ENCODE peak calls at places on chromosomes 16 and 17, in nine cellular contexts. F is ovary, N is prostate gland, D is heart left ventricle, R is body of pancreas, P is breast epithelium, K is HCT116, Q is IMR-90, Y is H1. E is an unnamed sample.

GRCh38 chr16:14473488-14473887 is 156.6 kb downstream of the PARN start:
- DNase-seq in F (no peak), N (no peak), D (no peak), R (no peak), P (no peak), K (no peak), Q (no peak), Y (no peak), E (no peak)

GRCh38 chr17:63042443-63042842 is 76.4 kb downstream of the TANC2 start:
- DNase-seq in F (no peak), N (no peak), D (no peak), R (no peak), P (no peak), K (no peak), Q (no peak), Y (no peak), E (no peak)

GRCh38 chr16:3520861-3521260 is 20.1 kb downstream of the CLUAP1 start:
- DNase-seq in F (no peak), N (no peak), D (no peak), R (no peak), P (no peak), K (no peak), Q (no peak), Y (no peak), E (peak; percentile 52)

GRCh38 chr17:45324336-45324735 is 7.5 kb upstream of the MAP3K14 start:
- DNase-seq in F (no peak), N (no peak), D (no peak), R (no peak), P (no peak), K (no peak), Q (no peak), Y (no peak), E (no peak)

GRCh38 chr17:39662551-39663339 is 2.4 kb upstream of the TCAP start:
- DNase-seq in F (no peak), N (peak; percentile 40), D (no peak), R (no peak), P (no peak), K (no peak), Q (no peak), Y (peak; percentile 59), E (no peak)

GRCh38 chr16:66524601-66525164 is 25.2 kb downstream of the TK2 start:
- DNase-seq in F (no peak), N (no peak), D (peak; percentile 53), R (peak; percentile 71), P (no peak), K (no peak), Q (no peak), Y (no peak), E (no peak)

GRCh38 chr17:18139092-18139491 is 30.5 kb downstream of the MYO15A start:
- DNase-seq in F (no peak), N (no peak), D (no peak), R (no peak), P (no peak), K (no peak), Q (no peak), Y (no peak), E (no peak)

GRCh38 chr16:19084139-19084538 is 16.7 kb downstream of the COQ7 start:
- DNase-seq in F (no peak), N (no peak), D (no peak), R (no peak), P (no peak), K (no peak), Q (no peak), Y (no peak), E (no peak)

GRCh38 chr16:17519041-17519440 is 48.3 kb upstream of the XYLT1 start:
- DNase-seq in F (no peak), N (no peak), D (no peak), R (no peak), P (no peak), K (no peak), Q (peak; percentile 71), Y (no peak), E (no peak)

GRCh38 chr17:28547096-28547622 is 5.3 kb downstream of the UNC119 start:
- DNase-seq in F (no peak), N (no peak), D (no peak), R (no peak), P (no peak), K (no peak), Q (no peak), Y (no peak), E (no peak)

GRCh38 chr16:280991-281659 is 734 bp downstream of the ARHGDIG start:
- DNase-seq in F (no peak), N (no peak), D (no peak), R (no peak), P (no peak), K (no peak), Q (no peak), Y (no peak), E (no peak)

GRCh38 chr16:281660-282249 is 1.2 kb upstream of the PDIA2 start:
- DNase-seq in F (no peak), N (no peak), D (no peak), R (no peak), P (no peak), K (no peak), Q (no peak), Y (no peak), E (no peak)

GRCh38 chr16:282944-283744 is at the start of gene PDIA2:
- DNase-seq in F (no peak), N (no peak), D (no peak), R (peak; percentile 92), P (no peak), K (no peak), Q (no peak), Y (no peak), E (no peak)

GRCh38 chr16:280552-280951 is at the start of gene ARHGDIG:
- DNase-seq in F (no peak), N (no peak), D (no peak), R (no peak), P (no peak), K (no peak), Q (no peak), Y (no peak), E (no peak)

DNA sequence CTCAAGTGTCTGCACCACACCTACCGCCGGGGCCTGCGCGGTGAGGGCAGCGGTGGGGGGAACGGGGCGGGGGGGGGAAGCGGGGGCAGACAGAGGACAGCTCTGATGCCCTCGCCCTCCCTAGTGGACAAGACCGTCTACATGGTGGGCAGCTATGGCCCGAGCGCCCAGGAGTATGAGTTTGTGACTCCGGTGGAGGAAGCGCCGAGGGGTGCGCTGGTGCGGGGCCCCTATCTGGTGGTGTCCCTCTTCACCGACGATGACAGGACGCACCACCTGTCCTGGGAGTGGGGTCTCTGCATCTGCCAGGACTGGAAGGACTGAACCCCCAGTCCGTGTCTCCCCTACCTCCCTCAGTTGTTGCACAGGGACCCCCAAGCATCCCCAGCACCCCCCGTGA is 473 bp upstream of the PDIA2 start:
- DNase-seq in F (no peak), N (no peak), D (no peak), R (no peak), P (no peak), K (no peak), Q (no peak), Y (no peak), E (no peak)
- H3K27me3 ChIP-seq in F (no peaks in the 10 kb centered on the region), N (peaks cover 6% of the 10 kb centered on the region), D (no peaks in the 10 kb centered on the region), R (no peaks in the 10 kb centered on the region), P (peaks cover 36% of the 10 kb centered on the region), K (no peaks in the 10 kb centered on the region), Q (peaks cover 32% of the 10 kb centered on the region), Y (peaks cover 27% of the 10 kb centered on the region), E (peaks cover 3% of the 10 kb centered on the region)

DNA sequence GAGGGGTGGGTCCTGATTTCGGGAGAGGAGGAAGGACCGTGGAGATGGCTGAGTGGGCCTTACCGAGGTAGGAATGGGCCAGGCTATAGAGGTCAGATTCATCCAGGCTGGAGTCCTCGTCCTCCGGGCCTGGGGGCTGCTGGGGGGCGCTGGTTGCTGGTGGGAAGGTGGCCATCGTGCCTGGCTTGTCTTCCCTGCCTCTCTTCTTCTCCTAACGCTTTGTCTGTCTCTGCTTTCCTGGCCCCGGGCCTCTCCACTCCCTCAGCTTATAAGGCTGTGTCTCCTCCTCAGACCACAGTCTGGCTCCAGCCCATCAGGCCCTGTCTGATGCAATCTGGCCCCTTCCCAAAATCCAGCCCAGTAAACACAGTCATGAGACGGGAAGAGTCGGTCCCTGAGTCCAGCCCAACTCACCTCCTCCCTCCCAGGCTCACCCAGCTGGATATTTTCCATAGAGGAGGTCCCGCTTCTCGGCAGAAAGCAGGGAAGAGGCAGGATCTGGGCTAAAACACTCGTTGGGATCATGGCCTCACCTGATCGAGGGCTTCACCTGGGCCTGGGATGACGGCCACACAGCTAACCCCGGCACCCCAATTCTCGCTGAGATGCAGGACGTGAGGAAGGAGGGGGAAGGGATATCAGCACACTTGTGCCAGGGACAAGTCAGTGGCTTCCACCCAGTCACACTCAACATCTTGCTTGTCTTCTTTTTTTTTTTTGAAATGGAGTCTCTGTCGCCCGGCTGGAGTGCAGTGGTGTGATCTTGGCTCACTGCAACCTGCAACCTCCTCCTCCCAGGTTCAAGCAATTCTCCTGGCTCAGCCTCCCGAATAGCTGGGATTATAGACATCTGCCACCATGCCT is at the start of gene NUPR1:
- DNase-seq in F (peak; percentile 98), N (peak; percentile 99), D (peak; percentile 95), R (peak; percentile 97), P (peak; percentile 99), K (no peak), Q (peak; percentile 97), Y (no peak), E (peak; percentile 99)
- TF ChIP-seq POLR2A in F (peak; percentile 88), N (peak; percentile 93), D (peak; percentile 85), R (peak; percentile 95), P (peak; percentile 94), K (no peak), Q (peak; percentile 88), Y (no peak), E (peak; percentile 91)

GRCh38 chr17:41647940-41648410 is 23.6 kb upstream of the KRT17 start:
- DNase-seq in F (peak; percentile 92), N (peak; percentile 88), D (peak; percentile 84), R (peak; percentile 90), P (peak; percentile 88), K (peak; percentile 54), Q (peak; percentile 54), Y (peak; percentile 100), E (peak; percentile 88)
- H3K4me3 ChIP-seq in F (peak overlapping the region; percentile 33), N (peak overlapping the region; percentile 6), D (peak overlapping the region; percentile 36), R (no peak overlapping the region), P (peak overlapping the region; percentile 66), K (peak overlapping the region; percentile 38), Q (peak overlapping the region; percentile 18), Y (no peak overlapping the region), E (peak overlapping the region; percentile 30)

GRCh38 chr16:31215287-31216115 is 1.4 kb downstream of the PYDC1 start:
- DNase-seq in F (no peak), N (peak; percentile 37), D (peak; percentile 58), R (peak; percentile 67), P (peak; percentile 23), K (peak; percentile 63), Q (peak; percentile 55), Y (peak; percentile 86), E (peak; percentile 51)

GRCh38 chr16:31221357-31222160 is 4.6 kb upstream of the PYDC1 start:
- DNase-seq in F (no peak), N (no peak), D (no peak), R (no peak), P (no peak), K (no peak), Q (no peak), Y (no peak), E (no peak)

GRCh38 chr16:31216116-31216469 is 842 bp downstream of the PYDC1 start:
- DNase-seq in F (no peak), N (no peak), D (no peak), R (no peak), P (no peak), K (no peak), Q (no peak), Y (no peak), E (no peak)

GRCh38 chr16:31216552-31217530 is at the start of gene PYDC1:
- DNase-seq in F (no peak), N (no peak), D (no peak), R (no peak), P (no peak), K (no peak), Q (no peak), Y (peak; percentile 75), E (no peak)

GRCh38 chr16:31219154-31219741 is 2.3 kb upstream of the PYDC1 start:
- DNase-seq in F (no peak), N (no peak), D (no peak), R (no peak), P (no peak), K (no peak), Q (no peak), Y (no peak), E (no peak)
- H3K27me3 ChIP-seq in F (no peaks in the 10 kb centered on the region), N (peaks cover 2% of the 10 kb centered on the region), D (peaks cover 20% of the 10 kb centered on the region), R (peaks cover 15% of the 10 kb centered on the region), P (peaks cover 25% of the 10 kb centered on the region), K (no peaks in the 10 kb centered on the region), Q (peaks cover 54% of the 10 kb centered on the region), Y (peaks cover 20% of the 10 kb centered on the region), E (no peaks in the 10 kb centered on the region)

E was measured in uterus.